ENCODE peak calls at places on chromosomes 7 and 10, in five cellular contexts. B, A, Y, O and P are unnamed samples.

GRCh38 chr10:35707642-35708425 is 65.7 kb upstream of the FZD8 start:
- DNase-seq in B (no peak), A (no peak), Y (no peak), O (no peak), P (no peak)

GRCh38 chr10:91380873-91381561 is 29.1 kb upstream of the HECTD2 start:
- DNase-seq in B (no peak), A (no peak), Y (no peak), O (no peak), P (no peak)

GRCh38 chr10:75098902-75099673 is 12.4 kb upstream of the SAMD8 start:
- DNase-seq in B (no peak), A (no peak), Y (no peak), O (no peak), P (no peak)

GRCh38 chr10:48981310-48981907 is 41.8 kb upstream of the LRRC18 start:
- DNase-seq in B (peak), A (peak), Y (peak), O (no peak), P (peak)

GRCh38 chr7:132618271-132618955 is 42.1 kb upstream of the PLXNA4 start:
- DNase-seq in B (no peak), A (no peak), Y (no peak), O (no peak), P (no peak)

GRCh38 chr7:41711283-41712064 is 8.6 kb upstream of the INHBA start:
- DNase-seq in B (no peak), A (no peak), Y (no peak), O (no peak), P (no peak)

GRCh38 chr10:23467548-23467947 is 28.7 kb downstream of the OTUD1 start:
- DNase-seq in B (no peak), A (no peak), Y (no peak), O (no peak), P (no peak)

GRCh38 chr10:12394236-12395033 is 45.1 kb downstream of the CAMK1D start:
- DNase-seq in B (no peak), A (no peak), Y (no peak), O (no peak), P (no peak)

GRCh38 chr10:49534670-49535381 is 4.1 kb downstream of the ERCC6 start:
- DNase-seq in B (peak), A (peak), Y (no peak), O (peak), P (peak)

GRCh38 chr10:30639946-30640786 is 10.6 kb upstream of the LYZL2 start:
- DNase-seq in B (peak), A (peak), Y (no peak), O (peak), P (peak)

GRCh38 chr7:23021581-23021980 is 7.7 kb upstream of the HYCC1 start:
- DNase-seq in B (no peak), A (no peak), Y (no peak), O (no peak), P (no peak)

GRCh38 chr10:22648547-22648961 is 65.8 kb downstream of the PIP4K2A start:
- DNase-seq in B (peak), A (no peak), Y (no peak), O (peak), P (no peak)

GRCh38 chr7:82194011-82194410 is 249.6 kb downstream of the CACNA2D1 start:
- DNase-seq in B (peak), A (no peak), Y (no peak), O (peak), P (no peak)

GRCh38 chr7:1695800-1696454 is 25.9 kb downstream of the ELFN1 start:
- DNase-seq in B (no peak), A (no peak), Y (peak), O (no peak), P (no peak)

GRCh38 chr10:47047577-47048532 is 136.6 kb downstream of the PTPN20 start:
- DNase-seq in B (peak), A (peak), Y (peak), O (peak), P (peak)

GRCh38 chr7:22806754-22807153 is 15.9 kb downstream of the TOMM7 start:
- DNase-seq in B (no peak), A (no peak), Y (no peak), O (no peak), P (no peak)

GRCh38 chr10:128418819-128419218 is 292.6 kb upstream of the MKI67 start:
- DNase-seq in B (no peak), A (no peak), Y (no peak), O (no peak), P (no peak)

GRCh38 chr7:13047061-13047460 is 359.6 kb downstream of the ARL4A start:
- DNase-seq in B (no peak), A (no peak), Y (no peak), O (no peak), P (no peak)

GRCh38 chr10:1109795-1110673 is 53.8 kb downstream of the WDR37 start:
- DNase-seq in B (peak), A (peak), Y (peak), O (peak), P (peak)

GRCh38 chr7:16066805-16067459 is 354.4 kb downstream of the CRPPA start:
- DNase-seq in B (no peak), A (no peak), Y (no peak), O (no peak), P (no peak)

GRCh38 chr7:74502216-74502891 is 48.6 kb downstream of the GTF2IRD1 start:
- DNase-seq in B (no peak), A (no peak), Y (no peak), O (no peak), P (no peak)

GRCh38 chr10:88027570-88027969 is 164.1 kb downstream of the PTEN start:
- DNase-seq in B (no peak), A (peak), Y (no peak), O (no peak), P (peak)

GRCh38 chr7:46369933-46370654 is 449.0 kb upstream of the IGFBP3 start:
- DNase-seq in B (peak), A (no peak), Y (no peak), O (peak), P (no peak)

GRCh38 chr10:131107970-131108369 is 203.6 kb downstream of the TCERG1L start:
- DNase-seq in B (no peak), A (no peak), Y (no peak), O (no peak), P (no peak)

GRCh38 chr7:128084896-128085608 is 53.8 kb upstream of the LRRC4 start:
- DNase-seq in B (peak), A (no peak), Y (no peak), O (no peak), P (no peak)

GRCh38 chr7:5360451-5360850 is 63.2 kb downstream of the TNRC18 start:
- DNase-seq in B (no peak), A (no peak), Y (no peak), O (no peak), P (no peak)

GRCh38 chr10:95360122-95360715 is 69.4 kb upstream of the PDLIM1 start:
- DNase-seq in B (peak), A (no peak), Y (no peak), O (no peak), P (no peak)

DNA sequence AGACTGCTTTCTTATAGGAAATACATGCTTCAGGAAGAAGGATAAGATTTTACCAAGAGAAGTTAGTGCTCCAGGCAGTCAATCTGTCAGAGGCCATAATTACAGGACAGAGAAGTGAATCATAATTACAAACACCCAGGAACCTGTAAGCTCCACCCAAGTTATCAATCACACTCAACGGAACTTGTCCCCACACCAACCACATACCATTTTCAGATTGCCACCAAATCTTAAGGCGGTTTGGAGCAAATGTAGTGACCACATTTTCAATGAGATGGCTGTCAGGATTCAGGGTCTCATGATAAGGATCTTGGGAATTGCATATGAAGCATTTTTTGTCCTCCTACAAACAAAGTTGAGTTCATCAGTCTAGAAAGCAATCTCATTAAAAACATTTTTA is 4.8 kb downstream of the LAMB1 start:
- DNase-seq in B (no peak), A (no peak), Y (no peak), O (no peak), P (no peak)
- TF ChIP-seq CTCF in B (no peak), A (no peak), Y (no peak), O (no peak), P (no peak)

DNA sequence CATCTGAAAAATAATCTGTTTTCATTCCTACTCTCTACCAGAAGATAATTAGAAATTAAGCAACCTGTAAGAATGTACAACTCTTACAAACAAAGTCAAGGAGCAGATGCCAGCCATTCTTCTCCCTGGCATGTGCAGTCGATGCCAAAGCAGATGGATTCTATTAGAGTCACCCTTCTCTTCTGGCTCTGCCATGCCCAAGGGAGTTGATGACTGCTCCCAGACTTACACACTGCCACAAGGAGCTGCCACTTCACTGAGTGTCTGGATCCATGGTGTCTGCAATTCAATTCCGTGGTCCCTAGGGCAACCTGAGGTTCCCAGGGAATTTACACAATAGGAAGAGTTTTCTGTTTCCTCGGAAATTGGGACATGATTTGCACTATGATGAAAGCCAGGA is 89.1 kb upstream of the IFRD1 start:
- DNase-seq in B (no peak), A (no peak), Y (no peak), O (no peak), P (no peak)
- TF ChIP-seq CTCF in B (no peak), A (no peak), Y (no peak), O (no peak), P (no peak)

DNA sequence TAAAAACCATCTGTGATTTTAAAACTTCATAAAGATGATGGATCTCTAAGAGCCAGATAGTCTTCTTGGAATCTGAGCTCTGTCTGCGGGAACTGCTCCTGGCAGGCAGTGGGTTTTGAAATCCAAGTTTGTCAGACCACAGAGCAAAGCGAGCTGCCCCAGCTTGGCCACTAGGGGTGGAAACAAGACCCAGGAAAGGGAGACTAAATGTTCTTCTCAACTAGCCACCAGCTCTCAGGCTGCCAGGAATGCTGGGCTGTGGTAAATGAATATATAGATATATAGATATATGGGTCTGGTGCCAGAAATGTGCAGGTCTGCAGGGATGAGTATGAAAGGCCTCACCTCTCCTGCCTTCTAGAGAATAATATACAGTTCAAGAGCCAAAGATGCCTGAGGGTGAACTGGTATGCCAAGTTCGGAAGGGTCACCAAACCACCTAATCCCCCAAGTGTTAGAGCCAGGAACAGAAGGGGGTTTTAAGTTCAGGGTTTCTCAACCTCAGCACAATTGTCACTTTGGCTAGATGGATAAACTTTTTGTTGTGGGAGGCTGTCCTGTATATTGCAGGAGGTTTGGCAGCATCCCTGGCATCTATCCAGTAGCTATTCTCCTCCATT is 208.7 kb downstream of the KCNMA1 start:
- DNase-seq in B (peak), A (no peak), Y (no peak), O (peak), P (no peak)
- TF ChIP-seq CTCF in B (peak), A (peak), Y (no peak), O (peak), P (peak)

GRCh38 chr7:151351027-151351426 is 9.4 kb downstream of the NUB1 start:
- DNase-seq in B (no peak), A (no peak), Y (peak), O (no peak), P (no peak)
- TF ChIP-seq CTCF in B (no peak), A (peak), Y (no peak), O (peak), P (peak)

GRCh38 chr10:50536617-50537252 is 87.0 kb downstream of the SGMS1 start:
- DNase-seq in B (peak), A (no peak), Y (no peak), O (no peak), P (no peak)
- TF ChIP-seq CTCF in B (no peak), A (no peak), Y (no peak), O (no peak), P (no peak)